ENCODE peak calls at places on chromosomes 11 and 22, in four cellular contexts. One of them, this sample, is unnamed. For H3K4me1, the result is how much of the 10 kb centered on the place peaks cover.

GRCh38 chr22:49913026-49913425 is 5.2 kb downstream of the ALG12 start:
- DNase-seq in thyroid gland: no peak
- DNase-seq in pancreas: no peak
- DNase-seq in stomach: no peak
- DNase-seq in this sample: no peak

GRCh38 chr22:35367331-35367886 is 13.5 kb upstream of the HMOX1 start:
- DNase-seq in stomach: no peak
- DNase-seq in thyroid gland: no peak
- DNase-seq in pancreas: no peak
- DNase-seq in this sample: peak

GRCh38 chr11:113587318-113587739 is 112.1 kb upstream of the DRD2 start:
- DNase-seq in pancreas: no peak
- DNase-seq in stomach: no peak
- DNase-seq in thyroid gland: no peak
- DNase-seq in this sample: no peak

GRCh38 chr11:88508808-88509581 is 171.5 kb upstream of the CTSC start:
- DNase-seq in thyroid gland: peak
- DNase-seq in pancreas: no peak
- DNase-seq in stomach: no peak
- DNase-seq in this sample: peak

GRCh38 chr11:102724904-102725515 is at the start of gene MMP8:
- DNase-seq in thyroid gland: no peak
- DNase-seq in pancreas: no peak
- DNase-seq in stomach: no peak
- DNase-seq in this sample: no peak

GRCh38 chr22:28812491-28812890 is 12.1 kb upstream of the XBP1 start:
- DNase-seq in thyroid gland: no peak
- DNase-seq in pancreas: no peak
- DNase-seq in stomach: no peak
- DNase-seq in this sample: no peak

GRCh38 chr11:4203603-4204360 is 109.2 kb downstream of the RRM1 start:
- DNase-seq in stomach: no peak
- DNase-seq in thyroid gland: no peak
- DNase-seq in pancreas: no peak
- DNase-seq in this sample: no peak

GRCh38 chr11:130806746-130807145 is 109.5 kb downstream of the SNX19 start:
- DNase-seq in stomach: no peak
- DNase-seq in thyroid gland: no peak
- DNase-seq in pancreas: no peak
- DNase-seq in this sample: no peak

GRCh38 chr11:63549411-63549810 is 12.8 kb downstream of the PLAAT4 start:
- DNase-seq in stomach: no peak
- DNase-seq in thyroid gland: no peak
- DNase-seq in pancreas: no peak
- DNase-seq in this sample: no peak

GRCh38 chr11:11403763-11404725 is 51.0 kb upstream of the CSNK2A3 start:
- DNase-seq in thyroid gland: peak
- DNase-seq in stomach: no peak
- DNase-seq in pancreas: no peak
- DNase-seq in this sample: no peak

GRCh38 chr22:45172872-45173585 is 9.3 kb downstream of the NUP50 start:
- DNase-seq in thyroid gland: no peak
- DNase-seq in pancreas: no peak
- DNase-seq in stomach: no peak
- DNase-seq in this sample: no peak

GRCh38 chr22:27913162-27913741 is 5.8 kb downstream of the PITPNB start:
- DNase-seq in pancreas: no peak
- DNase-seq in stomach: no peak
- DNase-seq in thyroid gland: no peak
- DNase-seq in this sample: no peak

GRCh38 chr11:32312865-32313403 is 122.4 kb downstream of the WT1 start:
- DNase-seq in stomach: no peak
- DNase-seq in pancreas: peak
- DNase-seq in thyroid gland: peak
- DNase-seq in this sample: no peak

GRCh38 chr22:31192513-31192912 is 19.6 kb upstream of the LIMK2 start:
- DNase-seq in thyroid gland: peak
- DNase-seq in stomach: no peak
- DNase-seq in pancreas: no peak
- DNase-seq in this sample: no peak

GRCh38 chr11:17855531-17856290 is 121.1 kb downstream of the KCNC1 start:
- DNase-seq in thyroid gland: no peak
- DNase-seq in stomach: no peak
- DNase-seq in pancreas: no peak
- DNase-seq in this sample: no peak

GRCh38 chr11:128726464-128727139 is 32.7 kb downstream of the FLI1 start:
- DNase-seq in stomach: no peak
- DNase-seq in pancreas: no peak
- DNase-seq in thyroid gland: no peak
- DNase-seq in this sample: no peak

GRCh38 chr11:80844110-80844509 is 1403.3 kb upstream of the TENM4 start:
- DNase-seq in pancreas: no peak
- DNase-seq in thyroid gland: no peak
- DNase-seq in stomach: no peak
- DNase-seq in this sample: no peak

GRCh38 chr22:47091241-47091691 is 328.8 kb downstream of the TBC1D22A start:
- DNase-seq in stomach: no peak
- DNase-seq in thyroid gland: peak
- DNase-seq in pancreas: no peak
- DNase-seq in this sample: peak

GRCh38 chr11:84594602-84595001 is 1032.5 kb downstream of the DLG2 start:
- DNase-seq in thyroid gland: no peak
- DNase-seq in pancreas: no peak
- DNase-seq in stomach: no peak
- DNase-seq in this sample: no peak

GRCh38 chr11:87038235-87038960 is 664 bp downstream of the TMEM135 start:
- DNase-seq in thyroid gland: no peak
- DNase-seq in stomach: no peak
- DNase-seq in pancreas: no peak
- DNase-seq in this sample: no peak

GRCh38 chr11:76903325-76903724 is 42.6 kb downstream of the ACER3 start:
- DNase-seq in pancreas: no peak
- DNase-seq in stomach: no peak
- DNase-seq in thyroid gland: peak
- DNase-seq in this sample: no peak

GRCh38 chr22:37135023-37135422 is 14.7 kb downstream of the IL2RB start:
- DNase-seq in stomach: no peak
- DNase-seq in pancreas: no peak
- DNase-seq in thyroid gland: no peak
- DNase-seq in this sample: no peak

GRCh38 chr11:78801161-78801884 is 226.7 kb upstream of the NARS2 start:
- DNase-seq in stomach: peak
- DNase-seq in thyroid gland: peak
- DNase-seq in pancreas: peak
- DNase-seq in this sample: no peak

GRCh38 chr11:118175031-118175531 is 1.4 kb downstream of the SCN2B start:
- DNase-seq in stomach: no peak
- DNase-seq in pancreas: no peak
- DNase-seq in thyroid gland: no peak
- DNase-seq in this sample: no peak

GRCh38 chr11:46112961-46113617 is 8.2 kb downstream of the PHF21A start:
- DNase-seq in thyroid gland: no peak
- DNase-seq in pancreas: peak
- DNase-seq in stomach: no peak
- DNase-seq in this sample: no peak

GRCh38 chr22:49960967-49961600 is 512 bp downstream of the PIM3 start:
- DNase-seq in stomach: peak
- DNase-seq in pancreas: peak
- DNase-seq in thyroid gland: peak
- DNase-seq in this sample: peak

GRCh38 chr11:65871811-65872548 is 620 bp downstream of the EFEMP2 start:
- DNase-seq in stomach: no peak
- DNase-seq in pancreas: no peak
- DNase-seq in thyroid gland: peak
- DNase-seq in this sample: peak

GRCh38 chr11:9015677-9016076 is 11.9 kb upstream of the NRIP3 start:
- DNase-seq in stomach: peak
- DNase-seq in pancreas: peak
- DNase-seq in thyroid gland: peak
- DNase-seq in this sample: peak

GRCh38 chr11:103942646-103943045 is 93.8 kb upstream of the DDI1 start:
- DNase-seq in thyroid gland: no peak
- DNase-seq in pancreas: no peak
- DNase-seq in stomach: no peak
- DNase-seq in this sample: no peak

DNA sequence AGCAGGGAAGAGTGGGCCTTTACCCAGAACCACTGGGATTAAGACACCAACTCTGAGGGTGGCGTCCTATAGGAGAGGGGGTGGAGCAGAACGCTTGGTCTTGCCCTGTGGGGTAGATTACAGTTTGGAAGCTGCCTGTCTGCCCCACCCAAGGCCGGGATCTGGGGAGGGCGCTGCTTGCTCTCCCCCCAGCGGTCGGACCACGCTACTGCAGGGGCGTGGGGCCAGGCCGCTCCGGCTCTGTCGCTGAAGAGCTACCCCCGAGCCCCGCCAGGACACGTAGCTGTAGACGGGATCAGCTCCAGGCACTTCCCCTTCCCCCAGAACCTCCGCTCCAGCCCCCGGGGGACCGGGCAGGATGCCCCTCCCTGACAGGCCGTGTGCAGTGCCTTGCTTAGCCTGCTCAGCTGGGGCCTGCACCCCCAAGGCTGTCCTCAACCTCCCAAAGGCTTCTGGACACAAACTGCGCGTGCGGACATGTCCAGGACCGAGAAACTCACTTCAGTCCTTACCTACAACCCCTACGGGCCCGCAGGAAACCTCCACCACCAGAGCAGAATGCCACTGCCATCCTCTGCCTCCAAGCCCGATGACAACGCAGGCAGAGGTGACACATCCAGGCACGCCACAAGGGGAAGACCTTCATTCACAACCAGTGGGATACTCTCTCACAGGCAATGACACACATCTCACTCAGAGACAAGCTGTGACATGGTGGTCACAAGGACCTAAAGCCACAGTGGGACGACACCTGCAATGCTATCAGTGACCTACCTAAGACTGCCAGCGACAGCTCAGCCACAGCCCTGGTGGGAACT is 3.6 kb downstream of the AHNAK start:
- DNase-seq in thyroid gland: peak
- DNase-seq in pancreas: no peak
- DNase-seq in stomach: peak
- DNase-seq in this sample: peak
- H3K4me1 ChIP-seq in thyroid gland: half or more
- H3K4me1 ChIP-seq in pancreas: under half
- H3K4me1 ChIP-seq in stomach: half or more
- H3K4me1 ChIP-seq in this sample: under half

DNA sequence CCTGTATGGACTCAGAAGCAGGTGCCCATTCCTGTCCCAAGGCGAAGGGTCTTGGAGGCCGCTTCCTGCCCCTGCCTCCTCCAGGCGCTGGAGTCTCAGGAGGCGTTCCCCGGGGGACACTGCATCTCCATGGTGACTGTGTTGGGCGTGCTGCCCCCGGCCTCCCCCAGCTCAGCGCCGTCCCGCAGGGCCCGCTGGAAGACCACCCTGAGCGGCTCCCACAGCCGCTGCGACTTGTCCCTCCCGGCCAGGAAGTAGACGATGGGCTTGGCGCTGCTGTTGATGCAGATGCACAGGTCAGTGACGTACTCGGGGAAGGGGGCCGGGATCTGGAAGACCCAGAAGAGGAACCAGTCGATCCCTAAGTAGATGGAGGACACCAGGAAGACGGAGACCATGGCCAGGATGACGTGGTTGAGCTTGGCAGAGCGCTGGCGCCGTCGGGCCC is 7.8 kb downstream of the MRGPRF start:
- DNase-seq in thyroid gland: no peak
- DNase-seq in stomach: no peak
- DNase-seq in pancreas: no peak
- DNase-seq in this sample: peak
- H3K4me1 ChIP-seq in thyroid gland: under half
- H3K4me1 ChIP-seq in stomach: under half
- H3K4me1 ChIP-seq in pancreas: under half
- H3K4me1 ChIP-seq in this sample: under half

GRCh38 chr11:1866226-1866625 is 13.3 kb downstream of the LSP1 start:
- DNase-seq in thyroid gland: no peak
- DNase-seq in pancreas: no peak
- DNase-seq in stomach: no peak
- DNase-seq in this sample: no peak

GRCh38 chr11:1868056-1868635 is 15.3 kb downstream of the LSP1 start:
- DNase-seq in thyroid gland: no peak
- DNase-seq in pancreas: no peak
- DNase-seq in stomach: no peak
- DNase-seq in this sample: no peak

GRCh38 chr11:1868636-1869291 is 15.9 kb downstream of the LSP1 start:
- DNase-seq in pancreas: no peak
- DNase-seq in thyroid gland: no peak
- DNase-seq in stomach: no peak
- DNase-seq in this sample: no peak

GRCh38 chr11:1866776-1867175 is 13.9 kb downstream of the LSP1 start:
- DNase-seq in thyroid gland: no peak
- DNase-seq in stomach: no peak
- DNase-seq in pancreas: no peak
- DNase-seq in this sample: no peak

DNA sequence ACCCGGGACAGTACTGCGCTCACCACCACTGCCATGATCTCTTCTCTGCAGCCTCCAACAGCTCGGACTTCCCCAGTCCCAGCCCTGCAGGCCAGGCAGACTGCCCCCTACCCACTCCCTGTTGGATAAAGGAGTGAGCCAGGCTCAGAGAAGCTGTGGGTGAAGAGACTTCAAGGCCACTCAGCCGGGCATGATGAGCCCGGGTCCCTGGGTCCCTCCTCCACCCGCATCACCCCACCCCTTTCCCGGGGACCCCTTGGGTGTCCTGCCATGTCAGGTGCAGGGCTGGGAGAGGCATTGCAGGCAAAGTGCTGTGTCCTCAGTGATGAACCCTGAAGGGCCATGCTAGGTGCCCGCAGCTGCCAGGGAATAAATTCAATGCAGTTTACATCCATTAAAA is 14.5 kb downstream of the LSP1 start:
- DNase-seq in stomach: no peak
- DNase-seq in pancreas: no peak
- DNase-seq in thyroid gland: no peak
- DNase-seq in this sample: no peak
- H3K4me1 ChIP-seq in stomach: under half
- H3K4me1 ChIP-seq in pancreas: under half
- H3K4me1 ChIP-seq in thyroid gland: under half
- H3K4me1 ChIP-seq in this sample: under half

DNA sequence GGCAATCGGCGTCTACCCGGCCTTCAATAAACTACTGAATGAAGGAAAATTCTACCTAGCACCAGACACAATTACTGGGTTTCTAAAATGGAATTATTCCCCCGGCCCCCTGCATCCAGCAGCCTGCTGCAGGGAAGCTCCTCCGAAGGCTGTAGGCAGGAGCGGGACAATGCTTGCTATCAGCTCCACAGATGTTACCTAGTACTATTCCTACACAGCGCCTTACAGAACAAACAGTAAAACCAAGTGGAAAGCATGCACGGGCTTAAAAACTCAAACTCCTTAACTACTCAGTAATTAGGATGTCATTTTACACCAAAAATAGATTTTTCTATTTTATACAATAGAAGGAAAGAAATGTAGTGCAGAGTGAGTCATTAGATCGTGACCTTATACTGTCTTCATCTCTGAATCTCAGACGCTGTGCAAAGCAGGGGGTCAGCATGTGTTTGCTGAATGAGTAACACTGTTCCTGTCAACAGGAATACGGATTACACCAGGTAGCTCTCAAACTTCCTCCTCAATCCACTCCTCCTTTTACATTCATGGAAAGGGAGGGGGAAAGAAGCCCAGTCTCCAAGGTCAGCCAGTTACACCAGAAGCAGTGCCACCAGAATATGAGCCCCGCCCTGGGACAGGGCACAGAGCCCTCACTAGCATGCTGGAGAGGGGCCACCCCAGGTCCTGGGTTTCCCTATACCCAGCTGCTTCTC is 74.9 kb downstream of the PACSIN2 start:
- DNase-seq in thyroid gland: no peak
- DNase-seq in stomach: peak
- DNase-seq in pancreas: peak
- DNase-seq in this sample: peak
- H3K4me1 ChIP-seq in thyroid gland: half or more
- H3K4me1 ChIP-seq in stomach: half or more
- H3K4me1 ChIP-seq in pancreas: half or more
- H3K4me1 ChIP-seq in this sample: under half

This sample was measured in Peyer's patch.